ENCODE peak calls at places on chromosome 14, in five cellular contexts. S, E, D, M and O are unnamed samples.
A peak's percentile ranks its signal among the peaks of the same experiment; 100 is the strongest.

GRCh38 chr14:73397810-73398209 is 60.5 kb downstream of the NUMB start:
- DNase-seq in S (no peak), D (no peak), M (no peak), E (no peak), O (peak; percentile 8)

GRCh38 chr14:104171029-104171697 is 32.8 kb downstream of the KIF26A start:
- DNase-seq in E (no peak), M (no peak), S (no peak), D (peak; percentile 51), O (peak; percentile 84)

GRCh38 chr14:69895109-69895508 is 15.9 kb downstream of the SMOC1 start:
- DNase-seq in S (no peak), M (no peak), E (no peak), D (no peak), O (no peak)

GRCh38 chr14:83909507-83909906 is 1620.4 kb upstream of the FLRT2 start:
- DNase-seq in M (no peak), E (no peak), S (peak; percentile 45), D (no peak), O (no peak)

GRCh38 chr14:103686831-103687485 is 28.3 kb downstream of the XRCC3 start:
- DNase-seq in M (peak; percentile 57), D (no peak), S (peak; percentile 55), E (no peak), O (no peak)

GRCh38 chr14:32808574-32809098 is 130.0 kb upstream of the NPAS3 start:
- DNase-seq in E (no peak), S (no peak), D (peak; percentile 51), M (peak; percentile 69), O (peak; percentile 13)

GRCh38 chr14:25111061-25111601 is 61.2 kb upstream of the STXBP6 start:
- DNase-seq in M (peak; percentile 99), S (peak; percentile 98), E (no peak), D (no peak), O (peak; percentile 82)

GRCh38 chr14:100898465-100898864 is 5.1 kb downstream of the RTL1 start:
- DNase-seq in D (no peak), S (no peak), E (no peak), M (no peak), O (peak; percentile 4)

GRCh38 chr14:89630096-89630829 is 213.2 kb upstream of the FOXN3 start:
- DNase-seq in E (no peak), M (peak; percentile 62), S (no peak), D (no peak), O (no peak)

GRCh38 chr14:101070540-101071492 is 167.3 kb upstream of the RTL1 start:
- DNase-seq in M (no peak), S (no peak), D (no peak), E (no peak), O (no peak)

GRCh38 chr14:34283590-34283989 is 178.4 kb downstream of the SPTSSA start:
- DNase-seq in S (no peak), E (no peak), M (no peak), D (no peak), O (no peak)

GRCh38 chr14:72653026-72653425 is 240.9 kb downstream of the DPF3 start:
- DNase-seq in S (peak; percentile 47), M (peak; percentile 36), D (no peak), E (no peak), O (no peak)

GRCh38 chr14:103803661-103804060 is 43.7 kb downstream of the PPP1R13B start:
- DNase-seq in M (peak; percentile 50), S (peak; percentile 40), E (no peak), D (peak; percentile 28), O (no peak)

GRCh38 chr14:99129998-99130397 is 142.0 kb downstream of the BCL11B start:
- DNase-seq in S (no peak), M (no peak), E (no peak), D (no peak), O (no peak)

GRCh38 chr14:98926151-98926550 is 345.8 kb downstream of the BCL11B start:
- DNase-seq in S (no peak), E (no peak), M (no peak), D (no peak), O (no peak)

GRCh38 chr14:87133073-87133815 is 859.7 kb downstream of the GALC start:
- DNase-seq in M (peak; percentile 96), E (no peak), D (peak; percentile 35), S (peak; percentile 94), O (peak; percentile 20)

GRCh38 chr14:50804181-50804721 is 26.7 kb downstream of the NIN start:
- DNase-seq in E (no peak), D (no peak), M (peak; percentile 88), S (peak; percentile 76), O (no peak)

GRCh38 chr14:103552011-103552797 is 10.3 kb downstream of the BAG5 start:
- DNase-seq in E (no peak), S (peak; percentile 49), M (peak; percentile 78), D (peak; percentile 83), O (no peak)

GRCh38 chr14:36579573-36580140 is 2.8 kb downstream of the NKX2-8 start:
- DNase-seq in E (no peak), M (no peak), S (no peak), D (no peak), O (no peak)

GRCh38 chr14:66109426-66109825 is 376.7 kb upstream of the CCDC196 start:
- DNase-seq in M (no peak), E (no peak), D (no peak), S (no peak), O (no peak)

GRCh38 chr14:92680781-92681650 is 67.4 kb downstream of the LGMN start:
- DNase-seq in D (peak; percentile 92), E (peak; percentile 26), S (peak; percentile 71), M (peak; percentile 59), O (peak; percentile 86)

GRCh38 chr14:68627868-68628604 is 164.8 kb downstream of the ZFP36L1 start:
- DNase-seq in M (peak; percentile 28), S (no peak), D (peak; percentile 28), E (peak; percentile 29), O (peak; percentile 88)

GRCh38 chr14:38122241-38122640 is 85.5 kb upstream of the SSTR1 start:
- DNase-seq in S (peak; percentile 51), E (no peak), M (peak; percentile 14), D (peak; percentile 42), O (no peak)

GRCh38 chr14:100285021-100285912 is 21.0 kb downstream of the SLC25A29 start:
- DNase-seq in E (no peak), S (peak; percentile 32), D (peak; percentile 73), M (peak; percentile 43), O (peak; percentile 88)

GRCh38 chr14:85471744-85472143 is 58.2 kb upstream of the FLRT2 start:
- DNase-seq in D (peak; percentile 72), M (peak; percentile 98), S (peak; percentile 94), E (no peak), O (peak; percentile 32)

GRCh38 chr14:105093426-105094192 is 28.4 kb upstream of the GPR132 start:
- DNase-seq in S (peak; percentile 72), M (peak; percentile 83), E (peak; percentile 77), D (peak; percentile 80), O (peak; percentile 95)

GRCh38 chr14:55386037-55386798 is 25.4 kb downstream of the ATG14 start:
- DNase-seq in D (no peak), S (no peak), E (no peak), M (no peak), O (no peak)

GRCh38 chr14:55383541-55384140 is 28.0 kb downstream of the ATG14 start:
- DNase-seq in E (no peak), D (no peak), S (no peak), M (peak; percentile 68), O (no peak)

GRCh38 chr14:55389330-55389729 is 22.3 kb downstream of the ATG14 start:
- DNase-seq in S (peak; percentile 94), D (peak; percentile 79), E (no peak), M (peak; percentile 87), O (no peak)

GRCh38 chr14:55384536-55384935 is 27.1 kb downstream of the ATG14 start:
- DNase-seq in M (no peak), S (no peak), D (no peak), E (no peak), O (no peak)

DNA sequence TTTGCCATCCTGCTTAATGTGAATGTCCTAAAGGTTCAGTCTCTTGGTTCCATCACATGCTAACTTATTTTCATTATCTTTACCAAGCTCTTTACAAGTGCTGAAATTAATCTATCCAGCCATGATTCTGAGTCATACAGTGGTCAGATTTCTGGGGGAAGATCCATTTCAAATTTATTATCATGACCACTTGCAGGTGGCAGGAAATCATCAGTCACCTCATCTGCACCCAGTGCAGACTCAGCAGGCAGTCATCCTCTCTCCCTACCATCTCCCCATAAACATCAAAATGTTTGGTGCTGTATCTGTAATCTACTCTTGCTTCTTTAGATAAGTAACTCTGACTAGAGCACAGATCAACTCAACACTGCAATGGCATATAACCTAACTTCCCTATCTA is 23.5 kb downstream of the ATG14 start:
- DNase-seq in S (peak; percentile 95), D (peak; percentile 92), M (peak; percentile 90), E (no peak), O (no peak)
- H3K4me2 ChIP-seq in S (peak overlapping the region; percentile 17), D (peak overlapping the region; percentile 24), M (peak overlapping the region; percentile 19), E (no peak overlapping the region), O (no peak overlapping the region)

GRCh38 chr14:71221119-71221518 is 313.9 kb downstream of the PCNX1 start:
- DNase-seq in D (no peak), M (no peak), S (no peak), E (no peak), O (no peak)
- H2AFZ ChIP-seq in D (no peak overlapping the region), M (no peak overlapping the region), S (no peak overlapping the region), E (no peak overlapping the region), O (no peak overlapping the region)

GRCh38 chr14:59229653-59230406 is 41.4 kb downstream of the DAAM1 start:
- DNase-seq in M (no peak), D (no peak), S (no peak), E (no peak), O (no peak)

GRCh38 chr14:59224341-59224740 is 35.9 kb downstream of the DAAM1 start:
- DNase-seq in S (peak; percentile 10), D (no peak), M (peak; percentile 58), E (no peak), O (no peak)

GRCh38 chr14:59228416-59228815 is 39.9 kb downstream of the DAAM1 start:
- DNase-seq in D (no peak), M (peak; percentile 62), E (no peak), S (peak; percentile 58), O (no peak)

GRCh38 chr14:59221558-59221957 is 33.1 kb downstream of the DAAM1 start:
- DNase-seq in M (peak; percentile 47), E (no peak), D (no peak), S (peak; percentile 15), O (no peak)

DNA sequence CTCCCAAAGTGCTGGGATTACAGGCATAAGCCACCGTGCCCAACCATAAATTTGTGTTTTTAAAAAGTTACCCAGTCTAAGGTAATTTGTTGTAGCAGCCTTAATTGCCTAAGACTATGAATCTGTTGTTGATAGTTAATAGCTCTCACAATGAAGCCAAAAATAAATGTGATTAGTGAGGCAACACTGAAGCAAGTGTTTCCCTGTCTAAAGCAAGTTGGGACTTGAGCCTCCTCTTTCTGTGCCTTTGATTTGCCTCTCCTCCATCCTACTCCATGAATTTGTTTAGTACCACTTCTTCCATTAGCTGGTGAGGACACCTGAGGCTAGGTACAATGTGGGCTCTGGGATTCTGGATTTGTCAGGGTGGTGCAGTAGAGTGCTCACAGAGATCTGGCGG is 36.8 kb downstream of the DAAM1 start:
- DNase-seq in S (no peak), E (no peak), M (no peak), D (no peak), O (no peak)
- H3K4me1 ChIP-seq in S (peaks cover 5% of the 10 kb centered on the region), E (no peaks in the 10 kb centered on the region), M (no peaks in the 10 kb centered on the region), D (no peaks in the 10 kb centered on the region), O (no peaks in the 10 kb centered on the region)

DNA sequence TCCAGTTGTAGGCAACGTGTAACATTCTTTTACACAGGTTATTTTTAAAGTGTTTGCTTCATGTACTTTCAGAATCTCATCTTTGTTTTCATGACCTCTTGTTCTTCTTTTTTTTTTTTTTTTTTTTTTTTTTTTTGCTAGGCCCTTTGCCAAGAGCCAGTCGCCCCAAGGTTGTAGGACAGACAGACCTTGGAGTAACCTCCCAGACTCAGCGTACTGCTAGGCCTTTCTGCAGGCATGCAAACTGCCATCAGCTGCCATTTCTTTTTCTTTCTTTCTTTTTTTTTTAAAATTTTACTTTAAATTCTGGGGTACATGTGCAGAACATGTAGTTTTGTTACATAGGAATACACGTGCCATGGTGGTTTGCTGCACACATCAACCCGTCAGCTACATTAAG is 452.3 kb upstream of the MDGA2 start:
- DNase-seq in D (no peak), E (no peak), S (no peak), M (no peak), O (no peak)
- H3K4me2 ChIP-seq in D (no peak overlapping the region), E (no peak overlapping the region), S (no peak overlapping the region), M (no peak overlapping the region), O (no peak overlapping the region)